ENCODE peak calls at places on chromosomes 3 and 15, in seven cellular contexts. Q is fibroblast of lung, Z is endothelial cell of umbilical vein, J is neural progenitor cell, A is H1, U is K562, X is HepG2. S is an unnamed sample.

GRCh38 chr3:111481551-111481950 is 60.4 kb upstream of the CD96 start:
- DNase-seq in Q (peak; percentile 1), Z (no peak), J (no peak), A (no peak), U (no peak), X (no peak), S (no peak)

GRCh38 chr3:42397644-42398043 is 12.8 kb downstream of the LYZL4 start:
- DNase-seq in Q (no peak), Z (no peak), J (no peak), A (no peak), U (no peak), X (no peak), S (no peak)

GRCh38 chr15:89672221-89673161 is 6.7 kb downstream of the PLIN1 start:
- DNase-seq in Q (peak; percentile 51), Z (no peak), J (no peak), A (no peak), U (no peak), X (no peak), S (no peak)

GRCh38 chr15:31353931-31354330 is 27.3 kb downstream of the KLF13 start:
- DNase-seq in Q (peak; percentile 14), Z (no peak), J (no peak), A (no peak), U (no peak), X (no peak), S (no peak)

GRCh38 chr15:66564136-66565041 is 1.4 kb downstream of the LCTL start:
- DNase-seq in Q (no peak), Z (no peak), J (no peak), A (no peak), U (no peak), X (no peak), S (no peak)

GRCh38 chr3:150183619-150184425 is 213.1 kb upstream of the PFN2 start:
- DNase-seq in Q (peak; percentile 77), Z (peak; percentile 80), J (peak; percentile 83), A (peak; percentile 27), U (peak; percentile 27), X (peak; percentile 50), S (peak; percentile 87)

GRCh38 chr15:87597346-87598052 is 659.0 kb downstream of the NTRK3 start:
- DNase-seq in Q (no peak), Z (no peak), J (no peak), A (no peak), U (peak; percentile 17), X (no peak), S (no peak)

GRCh38 chr3:15637131-15637951 is 35.8 kb downstream of the BTD start:
- DNase-seq in Q (peak; percentile 51), Z (peak; percentile 76), J (no peak), A (no peak), U (no peak), X (no peak), S (no peak)

GRCh38 chr3:57227930-57228733 is 603 bp downstream of the APPL1 start:
- DNase-seq in Q (peak; percentile 55), Z (peak; percentile 66), J (peak; percentile 45), A (no peak), U (peak; percentile 10), X (no peak), S (peak; percentile 70)

GRCh38 chr3:90024986-90025385 is 917.6 kb downstream of the EPHA3 start:
- DNase-seq in Q (no peak), Z (no peak), J (no peak), A (no peak), U (no peak), X (no peak), S (no peak)

GRCh38 chr3:72303926-72304325 is 519.0 kb upstream of the PROK2 start:
- DNase-seq in Q (no peak), Z (peak; percentile 94), J (peak; percentile 23), A (no peak), U (no peak), X (no peak), S (no peak)

GRCh38 chr3:129599607-129600006 is 6.9 kb downstream of the PLXND1 start:
- DNase-seq in Q (peak; percentile 87), Z (peak; percentile 94), J (peak; percentile 57), A (peak; percentile 63), U (peak; percentile 54), X (no peak), S (no peak)
- H4K20me1 ChIP-seq in Q (no peaks in the 10 kb centered on the region), Z (no peaks in the 10 kb centered on the region), J (peaks cover 27% of the 10 kb centered on the region), A (peaks cover 2% of the 10 kb centered on the region), U (peaks cover 12% of the 10 kb centered on the region), X (peaks cover 36% of the 10 kb centered on the region), S (peaks cover 7% of the 10 kb centered on the region)

GRCh38 chr3:98115717-98116116 is 14.8 kb upstream of the OR5H1 start:
- DNase-seq in Q (no peak), Z (no peak), J (no peak), A (no peak), U (no peak), X (no peak), S (no peak)

GRCh38 chr3:98108162-98108561 is 21.2 kb downstream of the OR5AC2 start:
- DNase-seq in Q (no peak), Z (no peak), J (no peak), A (no peak), U (no peak), X (no peak), S (no peak)

GRCh38 chr3:98109789-98110188 is 20.7 kb upstream of the OR5H1 start:
- DNase-seq in Q (no peak), Z (no peak), J (no peak), A (no peak), U (no peak), X (no peak), S (no peak)

GRCh38 chr3:98114264-98114663 is 16.3 kb upstream of the OR5H1 start:
- DNase-seq in Q (no peak), Z (no peak), J (no peak), A (no peak), U (no peak), X (peak; percentile 1), S (no peak)

GRCh38 chr3:98110191-98110908 is 20.2 kb upstream of the OR5H1 start:
- DNase-seq in Q (no peak), Z (no peak), J (peak; percentile 6), A (no peak), U (no peak), X (no peak), S (no peak)
- H3K9me3 ChIP-seq in Q (no peaks in the 10 kb centered on the region), Z (no peaks in the 10 kb centered on the region), J (no peaks in the 10 kb centered on the region), A (peaks cover 26% of the 10 kb centered on the region), U (no peaks in the 10 kb centered on the region), X (no peaks in the 10 kb centered on the region), S (peaks cover 5% of the 10 kb centered on the region)

DNA sequence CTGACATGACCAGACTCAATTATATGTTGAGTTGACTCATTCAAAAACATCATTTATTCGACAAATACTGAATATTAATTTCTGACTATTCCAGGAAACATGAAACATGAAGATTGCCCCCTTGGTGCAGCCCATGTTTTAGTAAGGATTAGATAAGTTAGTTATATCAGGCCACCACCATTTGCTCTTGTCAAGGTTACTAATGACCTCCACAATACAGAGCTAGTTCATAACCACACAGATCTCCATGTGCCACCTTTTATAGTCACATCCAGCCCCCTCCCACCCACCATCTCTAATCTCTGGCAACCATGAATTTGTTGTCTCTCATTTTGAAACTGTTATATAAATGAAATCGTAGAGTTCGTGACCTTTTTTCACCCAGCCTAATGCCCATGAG is 15.7 kb downstream of the KLHL18 start:
- DNase-seq in Q (no peak), Z (no peak), J (no peak), A (no peak), U (no peak), X (no peak), S (no peak)
- H3K4me1 ChIP-seq in Q (no peaks in the 10 kb centered on the region), Z (peaks cover 7% of the 10 kb centered on the region), J (peaks cover 4% of the 10 kb centered on the region), A (no peaks in the 10 kb centered on the region), U (peaks cover 11% of the 10 kb centered on the region), X (peaks cover 53% of the 10 kb centered on the region), S (no peaks in the 10 kb centered on the region)

DNA sequence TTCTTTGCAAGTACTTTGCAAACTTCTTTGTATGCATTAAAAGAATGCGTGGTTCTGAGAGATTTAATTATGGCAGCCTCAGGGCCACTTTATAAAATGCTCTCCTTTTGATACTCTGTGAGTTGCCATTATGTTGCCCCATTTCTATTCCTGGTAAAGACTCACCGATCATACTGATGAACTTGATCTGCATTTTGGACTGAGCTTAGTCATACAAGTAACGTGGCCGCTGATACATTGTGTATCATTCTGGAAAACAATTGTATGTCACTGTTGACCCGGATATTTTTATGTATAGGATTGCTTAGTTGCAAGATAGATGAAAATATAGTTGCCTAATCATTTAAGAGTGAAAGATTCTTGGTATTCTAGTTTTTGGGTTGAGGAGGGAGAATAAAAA is 38.8 kb downstream of the AKAP13 start:
- DNase-seq in Q (peak; percentile 57), Z (no peak), J (no peak), A (no peak), U (no peak), X (no peak), S (no peak)
- H4K20me1 ChIP-seq in Q (no peaks in the 10 kb centered on the region), Z (peaks cover 5% of the 10 kb centered on the region), J (peaks cover 38% of the 10 kb centered on the region), A (peaks cover 9% of the 10 kb centered on the region), U (no peaks in the 10 kb centered on the region), X (peaks cover 3% of the 10 kb centered on the region), S (peaks cover 59% of the 10 kb centered on the region)